ENCODE peak calls at places on chromosomes 5 and 9, in seven cellular contexts. N, U, V, X, W, Q and O are unnamed samples. For H3K27me3, the result is how much of the 10 kb centered on the place peaks cover.

GRCh38 chr9:121912812-121913627 is 180.1 kb downstream of the TTLL11 start:
- DNase-seq in U (no peak), W (no peak), V (no peak), Q (no peak), X (peak), N (no peak), O (no peak)

GRCh38 chr5:84274585-84275468 is 109.9 kb downstream of the EDIL3 start:
- DNase-seq in V (peak), W (peak), Q (peak), N (peak), U (peak), X (no peak), O (peak)

GRCh38 chr5:138353550-138353893 is 1.0 kb downstream of the KDM3B start:
- DNase-seq in U (no peak), W (no peak), N (no peak), Q (no peak), V (no peak), X (peak), O (no peak)

GRCh38 chr9:120715331-120715924 is 1.2 kb upstream of the MEGF9 start:
- DNase-seq in U (peak), Q (peak), V (no peak), W (peak), N (peak), X (peak), O (peak)

GRCh38 chr9:129139233-129139992 is 28.2 kb downstream of the PTPA start:
- DNase-seq in N (peak), U (peak), X (peak), V (peak), Q (peak), W (peak), O (peak)

GRCh38 chr5:1827410-1828397 is 26.5 kb downstream of the NDUFS6 start:
- DNase-seq in X (no peak), N (no peak), W (no peak), V (no peak), U (no peak), Q (no peak), O (no peak)

GRCh38 chr9:31364171-31364570 is 1020.3 kb upstream of the ACO1 start:
- DNase-seq in V (no peak), X (no peak), U (no peak), Q (no peak), W (no peak), N (no peak), O (no peak)

GRCh38 chr9:126630458-126631237 is 16.9 kb downstream of the LMX1B start:
- DNase-seq in N (no peak), V (peak), Q (no peak), U (no peak), W (no peak), X (no peak), O (peak)

GRCh38 chr9:133892193-133892920 is 99.8 kb downstream of the VAV2 start:
- DNase-seq in Q (no peak), N (no peak), W (no peak), U (no peak), X (no peak), V (no peak), O (no peak)

GRCh38 chr5:39100301-39100850 is 26.2 kb upstream of the RICTOR start:
- DNase-seq in N (no peak), U (no peak), X (no peak), W (no peak), Q (no peak), V (peak), O (peak)

GRCh38 chr5:103428411-103428871 is 134.1 kb downstream of the NUDT12 start:
- DNase-seq in V (peak), N (no peak), Q (peak), W (peak), X (peak), U (peak), O (no peak)

GRCh38 chr9:1612886-1613285 is 402.3 kb upstream of the SMARCA2 start:
- DNase-seq in V (peak), N (no peak), X (no peak), W (no peak), U (no peak), Q (no peak), O (peak)

GRCh38 chr5:1511651-1512540 is 11.9 kb downstream of the LPCAT1 start:
- DNase-seq in U (peak), Q (peak), N (peak), V (peak), X (no peak), W (no peak), O (peak)

GRCh38 chr5:107812570-107813141 is 141.9 kb upstream of the EFNA5 start:
- DNase-seq in N (no peak), W (peak), X (peak), Q (peak), U (peak), V (no peak), O (no peak)

GRCh38 chr5:119339965-119340364 is 15.9 kb upstream of the TNFAIP8 start:
- DNase-seq in V (no peak), U (no peak), X (no peak), N (no peak), Q (no peak), W (no peak), O (no peak)

GRCh38 chr5:144332265-144332664 is 161.6 kb downstream of the KCTD16 start:
- DNase-seq in V (no peak), N (peak), W (no peak), Q (peak), U (no peak), X (no peak), O (no peak)

GRCh38 chr5:137096149-137097103 is 402.7 kb downstream of the SPOCK1 start:
- DNase-seq in N (no peak), Q (no peak), X (peak), W (no peak), U (no peak), V (peak), O (peak)

GRCh38 chr5:98927242-98927987 is 1.4 kb downstream of the CHD1 start:
- DNase-seq in U (peak), N (peak), W (peak), V (peak), X (peak), Q (peak), O (peak)

GRCh38 chr5:104573979-104574709 is 1011.6 kb upstream of the NUDT12 start:
- DNase-seq in X (no peak), Q (no peak), U (no peak), W (no peak), V (no peak), N (no peak), O (no peak)

GRCh38 chr9:121312169-121312568 is 44.2 kb downstream of the GSN start:
- DNase-seq in X (no peak), V (no peak), Q (no peak), N (no peak), W (no peak), U (no peak), O (no peak)

GRCh38 chr5:31993182-31993961 is 180.7 kb downstream of the GOLPH3 start:
- DNase-seq in X (peak), N (no peak), U (no peak), W (no peak), Q (peak), V (peak), O (no peak)

GRCh38 chr9:123109540-123110279 is 76.2 kb downstream of the GPR21 start:
- DNase-seq in U (no peak), W (no peak), V (no peak), X (no peak), Q (no peak), N (no peak), O (no peak)

GRCh38 chr9:123108976-123109375 is 75.5 kb downstream of the GPR21 start:
- DNase-seq in Q (no peak), V (no peak), X (no peak), W (no peak), U (no peak), N (no peak), O (no peak)

GRCh38 chr9:123105490-123105889 is 72.0 kb downstream of the GPR21 start:
- DNase-seq in V (no peak), Q (no peak), U (no peak), W (no peak), X (no peak), N (no peak), O (no peak)

GRCh38 chr9:123104807-123105206 is 71.3 kb downstream of the GPR21 start:
- DNase-seq in Q (no peak), N (no peak), X (no peak), V (no peak), U (no peak), W (no peak), O (no peak)

DNA sequence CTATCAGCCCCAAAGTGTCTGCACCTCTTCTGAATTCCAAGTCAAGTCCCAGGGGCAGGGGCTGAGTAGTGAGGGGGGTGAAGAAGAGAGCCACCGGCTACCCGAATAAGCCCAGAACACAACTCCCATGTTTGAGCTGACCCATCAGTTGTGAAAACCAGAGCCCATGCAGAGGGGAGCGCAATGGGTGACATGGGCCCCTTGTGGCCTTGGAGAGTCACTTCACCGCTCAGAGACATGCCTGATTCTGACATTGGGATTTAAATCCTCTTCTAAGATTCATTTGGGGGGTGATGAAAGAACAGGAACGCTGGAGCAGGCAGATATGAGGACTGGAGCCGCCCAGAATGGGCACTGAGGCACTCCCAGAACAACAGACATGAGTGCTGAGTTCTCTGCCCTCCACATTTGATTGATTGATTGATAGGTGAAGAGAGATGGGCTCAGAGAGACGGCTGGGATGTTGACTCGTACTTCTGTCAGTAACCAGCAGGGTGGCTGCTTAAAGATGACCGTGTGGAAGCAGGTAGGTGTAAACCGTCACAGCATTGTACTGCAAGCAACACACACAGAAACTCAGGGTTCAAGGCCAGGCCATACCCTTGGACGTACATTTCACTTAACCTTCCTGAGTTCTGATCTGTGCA is 74.3 kb downstream of the GPR21 start:
- DNase-seq in V (no peak), U (no peak), N (no peak), Q (no peak), X (no peak), W (no peak), O (no peak)
- TF ChIP-seq CTCF in V (no peak), U (no peak), N (no peak), Q (no peak), X (no peak), W (no peak), O (no peak)

DNA sequence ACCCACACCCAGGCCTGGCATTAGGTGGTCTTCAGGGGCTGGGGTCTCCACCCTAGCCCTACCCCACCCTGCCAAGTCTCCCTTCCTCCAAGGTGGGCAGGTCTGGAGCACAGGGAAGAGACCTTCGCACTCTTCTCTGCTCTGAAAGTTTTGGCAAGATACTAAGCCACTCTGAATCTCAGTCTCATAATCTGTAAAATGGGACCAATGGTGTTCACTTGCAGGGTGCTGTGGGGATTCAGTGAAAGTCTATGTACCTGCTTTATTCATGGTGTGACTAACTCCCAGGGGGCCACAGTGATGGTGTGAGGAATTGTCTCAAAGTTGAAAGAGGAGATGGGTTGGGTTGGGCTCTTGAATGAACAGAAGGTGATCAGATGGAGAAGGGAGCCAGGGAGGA is 25.0 kb downstream of the LHX2 start:
- DNase-seq in X (no peak), V (no peak), W (no peak), Q (no peak), N (no peak), U (no peak), O (no peak)
- H3K27me3 ChIP-seq in X (half or more), V (under half), W (under half), Q (under half), N (under half), U (half or more), O (under half)

GRCh38 chr5:9617739-9618504 is 12.2 kb downstream of the TAS2R1 start:
- DNase-seq in W (no peak), Q (no peak), X (no peak), V (no peak), N (no peak), U (no peak), O (peak)
- TF ChIP-seq CTCF in W (no peak), Q (no peak), X (no peak), V (no peak), N (peak), U (peak), O (no peak)

GRCh38 chr9:132182609-132183073 is 20.8 kb downstream of the NTNG2 start:
- DNase-seq in X (no peak), V (no peak), N (peak), W (no peak), U (no peak), Q (no peak), O (no peak)

GRCh38 chr9:132185164-132186009 is 23.5 kb downstream of the NTNG2 start:
- DNase-seq in Q (no peak), W (no peak), X (no peak), U (no peak), N (peak), V (no peak), O (no peak)

GRCh38 chr9:132183715-132184114 is 21.9 kb downstream of the NTNG2 start:
- DNase-seq in X (no peak), N (no peak), Q (no peak), V (no peak), U (no peak), W (no peak), O (no peak)

GRCh38 chr9:132181796-132182521 is 20.1 kb downstream of the NTNG2 start:
- DNase-seq in Q (no peak), U (peak), W (peak), N (peak), V (no peak), X (no peak), O (no peak)

DNA sequence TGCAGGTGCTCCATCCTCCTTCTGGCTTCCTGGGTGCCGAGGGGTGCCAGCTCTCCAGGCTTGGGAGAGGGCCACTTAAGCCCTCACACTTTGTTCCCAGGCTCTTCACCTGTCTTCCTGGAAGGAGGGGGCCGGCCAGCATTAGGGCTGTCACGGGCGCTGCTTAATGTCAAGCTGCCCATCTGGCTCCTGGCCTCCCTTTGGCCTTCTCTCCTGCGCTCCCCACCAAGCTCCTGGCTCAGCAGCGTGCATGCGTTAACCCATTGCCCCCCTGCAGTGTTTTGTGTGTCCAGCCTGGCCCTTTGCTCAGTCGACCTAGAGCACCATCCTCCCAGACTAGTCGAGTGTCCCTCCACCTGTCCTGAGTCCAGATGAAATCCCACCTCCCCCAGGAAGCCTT is 21.3 kb downstream of the NTNG2 start:
- DNase-seq in U (no peak), N (peak), X (no peak), W (no peak), V (no peak), Q (no peak), O (no peak)
- H3K27me3 ChIP-seq in U (half or more), N (under half), X (under half), W (under half), V (under half), Q (under half), O (under half)

GRCh38 chr9:130998596-130999264 is 10.2 kb upstream of the LAMC3 start:
- DNase-seq in Q (no peak), X (no peak), W (no peak), V (no peak), N (no peak), U (no peak), O (no peak)
- TF ChIP-seq CTCF in Q (no peak), X (no peak), W (no peak), V (no peak), N (no peak), U (no peak), O (no peak)

GRCh38 chr9:137372693-137373610 is 50.0 kb downstream of the EXD3 start:
- DNase-seq in U (no peak), N (peak), W (no peak), X (no peak), V (no peak), Q (no peak), O (no peak)

GRCh38 chr9:137370865-137371520 is 52.0 kb downstream of the EXD3 start:
- DNase-seq in V (no peak), U (no peak), Q (no peak), W (no peak), X (no peak), N (peak), O (no peak)

GRCh38 chr9:137371521-137371941 is 51.4 kb downstream of the EXD3 start:
- DNase-seq in N (peak), Q (no peak), X (no peak), W (no peak), U (no peak), V (no peak), O (no peak)

GRCh38 chr9:137373611-137373980 is 49.4 kb downstream of the EXD3 start:
- DNase-seq in V (no peak), U (no peak), Q (no peak), W (no peak), N (peak), X (no peak), O (no peak)

GRCh38 chr9:137371966-137372651 is 50.9 kb downstream of the EXD3 start:
- DNase-seq in Q (no peak), W (no peak), U (no peak), V (no peak), N (no peak), X (no peak), O (no peak)
- H3K27me3 ChIP-seq in Q (under half), W (under half), U (under half), V (under half), N (under half), X (under half), O (under half)

GRCh38 chr5:43313035-43313853 is at the start of gene HMGCS1:
- DNase-seq in V (peak), W (peak), Q (peak), U (peak), N (peak), X (peak), O (peak)
- TF ChIP-seq CTCF in V (no peak), W (no peak), Q (no peak), U (peak), N (no peak), X (no peak), O (no peak)

GRCh38 chr9:130328349-130328801 is 62.8 kb downstream of the HMCN2 start:
- DNase-seq in N (no peak), V (no peak), U (peak), Q (peak), X (peak), W (peak), O (no peak)

GRCh38 chr9:130323051-130323757 is 57.6 kb downstream of the HMCN2 start:
- DNase-seq in Q (no peak), X (no peak), W (no peak), U (no peak), N (peak), V (no peak), O (no peak)

GRCh38 chr9:130327070-130327780 is 61.7 kb downstream of the HMCN2 start:
- DNase-seq in W (no peak), U (no peak), N (peak), Q (no peak), V (no peak), X (no peak), O (no peak)

GRCh38 chr9:130327781-130328348 is 62.3 kb downstream of the HMCN2 start:
- DNase-seq in V (no peak), Q (peak), X (peak), W (peak), U (peak), N (peak), O (peak)

GRCh38 chr9:130325921-130326320 is 60.4 kb downstream of the HMCN2 start:
- DNase-seq in X (no peak), W (no peak), Q (no peak), V (no peak), U (no peak), N (no peak), O (no peak)
- H3K27me3 ChIP-seq in X (under half), W (under half), Q (under half), V (under half), U (half or more), N (under half), O (under half)